ENCODE peak calls at places on chromosomes 3 and 15, in seven cellular contexts. U is PC-9, I is neural crest cell, L is progenitor cell of endocrine pancreas, D is psoas muscle, V is brain microvascular endothelial cell, Y is fibroblast of lung. R is an unnamed sample.

GRCh38 chr15:95410757-95411156 is 919.7 kb upstream of the NR2F2 start:
- DNase-seq in U (no peak), I (no peak), L (no peak), D (no peak), V (no peak), Y (no peak), R (peak; percentile 8)

GRCh38 chr3:114121996-114122709 is 56.7 kb downstream of the DRD3 start:
- DNase-seq in U (no peak), I (no peak), L (no peak), D (no peak), V (peak; percentile 54), Y (peak; percentile 78), R (peak; percentile 64)

GRCh38 chr3:53809267-53809666 is 37.0 kb downstream of the CHDH start:
- DNase-seq in U (no peak), I (no peak), L (no peak), D (no peak), V (no peak), Y (no peak), R (no peak)

GRCh38 chr3:58092516-58092915 is 84.3 kb downstream of the FLNB start:
- DNase-seq in U (no peak), I (no peak), L (no peak), D (no peak), V (no peak), Y (peak; percentile 51), R (peak; percentile 9)

GRCh38 chr3:139204756-139205155 is 139.1 kb upstream of the MRPS22 start:
- DNase-seq in U (no peak), I (no peak), L (no peak), D (no peak), V (no peak), Y (no peak), R (peak; percentile 57)

GRCh38 chr15:63833246-63833696 is 477 bp downstream of the HERC1 start:
- DNase-seq in U (peak; percentile 37), I (peak; percentile 28), L (peak; percentile 32), D (peak; percentile 70), V (no peak), Y (peak; percentile 42), R (peak; percentile 24)

GRCh38 chr15:63236272-63236671 is 41.1 kb upstream of the APH1B start:
- DNase-seq in U (no peak), I (no peak), L (no peak), D (no peak), V (peak; percentile 79), Y (peak; percentile 93), R (peak; percentile 70)

GRCh38 chr3:182809523-182809922 is 16.2 kb downstream of the ATP11B start:
- DNase-seq in U (no peak), I (no peak), L (no peak), D (no peak), V (no peak), Y (no peak), R (peak; percentile 9)

GRCh38 chr3:97810779-97811390 is 10.9 kb upstream of the CRYBG3 start:
- DNase-seq in U (no peak), I (no peak), L (no peak), D (no peak), V (no peak), Y (peak; percentile 5), R (peak; percentile 28)

GRCh38 chr3:104988491-104988890 is 378.2 kb upstream of the ALCAM start:
- DNase-seq in U (no peak), I (no peak), L (no peak), D (no peak), V (no peak), Y (no peak), R (peak; percentile 17)

GRCh38 chr3:79906106-79906505 is 138.3 kb upstream of the ROBO1 start:
- DNase-seq in U (no peak), I (no peak), L (no peak), D (no peak), V (peak; percentile 24), Y (peak; percentile 13), R (no peak)

GRCh38 chr3:141070727-141071357 is 19.7 kb downstream of the SPSB4 start:
- DNase-seq in U (no peak), I (no peak), L (no peak), D (no peak), V (no peak), Y (no peak), R (no peak)

GRCh38 chr3:184636774-184637316 is 75.0 kb downstream of the MAGEF1 start:
- DNase-seq in U (peak; percentile 83), I (no peak), L (no peak), D (peak; percentile 9), V (peak; percentile 75), Y (peak; percentile 58), R (peak; percentile 14)

GRCh38 chr3:20057612-20058180 is 17.4 kb downstream of the KAT2B start:
- DNase-seq in U (no peak), I (no peak), L (no peak), D (no peak), V (no peak), Y (peak; percentile 51), R (no peak)

GRCh38 chr3:190524942-190525341 is 11.1 kb downstream of the IL1RAP start:
- DNase-seq in U (no peak), I (no peak), L (no peak), D (no peak), V (no peak), Y (no peak), R (no peak)

GRCh38 chr3:14506626-14507344 is 33.4 kb downstream of the GRIP2 start:
- DNase-seq in U (no peak), I (no peak), L (no peak), D (peak; percentile 23), V (no peak), Y (no peak), R (no peak)

GRCh38 chr3:77041156-77041696 is 1.3 kb downstream of the ROBO2 start:
- DNase-seq in U (no peak), I (no peak), L (no peak), D (peak; percentile 13), V (no peak), Y (no peak), R (peak; percentile 13)

GRCh38 chr3:187315872-187316271 is 24.3 kb upstream of the MASP1 start:
- DNase-seq in U (no peak), I (no peak), L (no peak), D (no peak), V (no peak), Y (no peak), R (no peak)

GRCh38 chr3:127589600-127590281 is 792 bp downstream of the TPRA1 start:
- DNase-seq in U (no peak), I (peak; percentile 36), L (peak; percentile 29), D (peak; percentile 76), V (no peak), Y (no peak), R (no peak)

GRCh38 chr3:128242818-128243601 is 89.7 kb downstream of the EEFSEC start:
- DNase-seq in U (no peak), I (no peak), L (no peak), D (no peak), V (peak; percentile 53), Y (no peak), R (no peak)

GRCh38 chr3:153273767-153274443 is 111.9 kb downstream of the RAP2B start:
- DNase-seq in U (no peak), I (no peak), L (no peak), D (no peak), V (peak; percentile 82), Y (peak; percentile 59), R (peak; percentile 22)

DNA sequence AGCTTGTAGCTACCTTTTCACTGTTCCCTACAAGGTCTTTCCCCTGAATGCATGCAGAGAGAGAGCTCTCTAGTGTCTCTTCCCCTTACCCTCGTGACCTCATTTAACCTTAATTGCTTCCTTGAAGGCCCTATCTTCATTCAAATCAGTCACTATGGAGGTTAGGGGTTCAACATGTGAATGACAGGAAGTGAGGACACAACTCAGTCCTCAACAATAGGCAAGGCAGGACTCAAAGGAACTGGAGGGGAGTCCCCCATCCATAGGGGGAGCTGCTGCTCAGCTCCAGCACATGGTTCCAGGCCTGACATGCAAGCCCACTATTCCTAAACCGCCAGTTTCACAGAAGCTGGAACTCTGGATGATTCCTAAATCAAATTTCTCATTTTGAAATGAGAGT is 33.8 kb upstream of the GYG1 start:
- DNase-seq in U (no peak), I (no peak), L (no peak), D (no peak), V (no peak), Y (no peak), R (peak; percentile 9)
- TF ChIP-seq CTCF in U (peak; percentile 22), I (no peak), L (peak; percentile 33), D (peak; percentile 48), V (peak; percentile 69), Y (peak; percentile 34), R (no peak)

GRCh38 chr3:69426905-69427304 is 41.0 kb upstream of the FRMD4B start:
- DNase-seq in U (no peak), I (no peak), L (no peak), D (no peak), V (no peak), Y (no peak), R (no peak)
- TF ChIP-seq CTCF in U (no peak), I (peak; percentile 41), L (no peak), D (no peak), V (no peak), Y (peak; percentile 27), R (peak; percentile 11)

GRCh38 chr15:38691365-38691764 is 126.8 kb upstream of the RASGRP1 start:
- DNase-seq in U (no peak), I (no peak), L (no peak), D (no peak), V (no peak), Y (no peak), R (no peak)
- TF ChIP-seq CTCF in U (no peak), I (no peak), L (no peak), D (no peak), V (no peak), Y (no peak), R (no peak)

GRCh38 chr3:39108309-39108708 is 829 bp downstream of the TTC21A start:
- DNase-seq in U (no peak), I (no peak), L (no peak), D (no peak), V (no peak), Y (no peak), R (no peak)

GRCh38 chr3:39109086-39109485 is 1.6 kb downstream of the TTC21A start:
- DNase-seq in U (no peak), I (no peak), L (no peak), D (no peak), V (no peak), Y (no peak), R (no peak)

GRCh38 chr3:39107056-39107873 is at the start of the genes GORASP1 and TTC21A:
- DNase-seq in U (peak; percentile 71), I (peak; percentile 71), L (peak; percentile 65), D (peak; percentile 95), V (peak; percentile 89), Y (peak; percentile 86), R (peak; percentile 95)

GRCh38 chr3:39106281-39107055 is 959 bp downstream of the GORASP1 start:
- DNase-seq in U (no peak), I (no peak), L (no peak), D (no peak), V (peak; percentile 22), Y (peak; percentile 30), R (peak; percentile 37)

DNA sequence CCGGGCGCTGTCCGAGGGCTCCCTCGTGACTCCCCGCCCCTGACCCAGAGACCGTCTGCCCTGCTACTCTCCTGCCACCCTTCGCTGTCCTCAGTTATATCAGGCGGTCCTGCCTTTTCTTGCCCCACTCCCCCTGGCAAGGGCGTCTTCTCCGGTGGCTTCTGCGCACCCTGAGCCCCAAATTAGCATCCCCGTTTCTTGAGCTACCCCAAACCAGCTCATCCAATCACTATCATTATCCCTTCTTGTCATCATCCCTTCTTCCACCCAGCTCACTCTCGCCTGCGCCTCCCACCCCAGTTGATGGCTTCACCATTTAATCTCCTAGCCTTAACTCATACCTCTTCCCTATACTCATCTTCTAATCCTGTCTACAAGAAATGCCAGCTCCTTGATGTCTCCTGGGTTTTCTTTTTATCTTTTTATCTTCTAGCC is 411 bp downstream of the TTC21A start:
- DNase-seq in U (no peak), I (no peak), L (no peak), D (no peak), V (no peak), Y (no peak), R (no peak)
- TF ChIP-seq CTCF in U (no peak), I (no peak), L (no peak), D (no peak), V (no peak), Y (no peak), R (no peak)